ENCODE peak calls at places on chromosomes 3 and 15, in nine cellular contexts. G is SK-N-SH, R is transverse colon, C is left ventricle myocardium inferior, K is IMR-90, X is upper lobe of left lung, D is lung, E is fibroblast of lung, H is HCT116. W is an unnamed sample. For H3K4me1, the result is how much of the 10 kb centered on the place peaks cover.

GRCh38 chr3:169448501-169448900 is 215.0 kb downstream of the MECOM start:
- DNase-seq in G (no peak), X (no peak), R (no peak), K (peak), C (no peak), D (no peak), H (no peak), E (no peak), W (peak)

GRCh38 chr3:45312836-45313493 is 75.4 kb upstream of the LARS2 start:
- DNase-seq in E (peak), G (no peak), H (no peak), C (no peak), D (no peak), K (no peak), R (no peak), X (no peak), W (no peak)

GRCh38 chr3:128518587-128519490 is 25.8 kb upstream of the GATA2 start:
- DNase-seq in K (no peak), X (no peak), D (no peak), E (no peak), H (no peak), C (no peak), G (peak), R (no peak), W (no peak)

GRCh38 chr3:114974387-114974786 is 172.7 kb downstream of the ZBTB20 start:
- DNase-seq in X (no peak), K (no peak), D (no peak), R (no peak), E (no peak), H (no peak), C (no peak), G (no peak), W (no peak)

GRCh38 chr3:126081618-126082333 is 2.1 kb downstream of the SLC41A3 start:
- DNase-seq in K (peak), X (no peak), D (peak), G (peak), C (no peak), H (peak), E (peak), R (no peak), W (peak)

GRCh38 chr15:67372563-67372962 is 118.0 kb downstream of the IQCH start:
- DNase-seq in H (no peak), R (no peak), K (no peak), E (no peak), X (no peak), D (no peak), C (no peak), G (no peak), W (no peak)

GRCh38 chr3:152458725-152459515 is 190.2 kb downstream of the MBNL1 start:
- DNase-seq in H (no peak), K (peak), D (no peak), E (peak), C (no peak), G (no peak), X (no peak), R (no peak), W (no peak)

GRCh38 chr3:69738291-69738690 is 973 bp upstream of the MITF start:
- DNase-seq in E (peak), K (peak), H (no peak), X (no peak), G (no peak), C (no peak), R (no peak), D (no peak), W (peak)

GRCh38 chr15:40054746-40055575 is 16.0 kb upstream of the SRP14 start:
- DNase-seq in E (peak), G (no peak), D (no peak), K (peak), R (peak), H (no peak), C (no peak), X (peak), W (no peak)

GRCh38 chr15:99122831-99123705 is 18.2 kb downstream of the SYNM start:
- DNase-seq in H (no peak), E (peak), C (no peak), R (no peak), X (no peak), G (no peak), D (no peak), K (no peak), W (no peak)

GRCh38 chr15:84702961-84703482 is 12.9 kb downstream of the SEC11A start:
- DNase-seq in C (peak), E (peak), D (peak), H (no peak), G (no peak), R (peak), X (peak), K (peak), W (peak)

GRCh38 chr15:53197426-53197839 is 407.3 kb upstream of the ONECUT1 start:
- DNase-seq in K (peak), E (peak), D (peak), G (peak), R (peak), C (peak), X (peak), H (peak), W (peak)

GRCh38 chr3:156983559-156983958 is 157.4 kb downstream of the LEKR1 start:
- DNase-seq in R (no peak), E (no peak), X (no peak), H (no peak), G (no peak), C (no peak), D (no peak), K (no peak), W (no peak)

GRCh38 chr15:83379574-83379973 is 67.6 kb upstream of the SH3GL3 start:
- DNase-seq in G (no peak), E (peak), C (no peak), D (no peak), H (peak), R (no peak), X (no peak), K (no peak), W (no peak)

GRCh38 chr3:38227989-38228388 is 37.6 kb upstream of the SLC22A13 start:
- DNase-seq in G (no peak), C (no peak), K (peak), D (no peak), E (peak), H (no peak), R (no peak), X (no peak), W (peak)

GRCh38 chr3:16140116-16140893 is 34.2 kb upstream of the GALNT15 start:
- DNase-seq in G (no peak), X (no peak), K (peak), H (no peak), R (peak), D (no peak), E (peak), C (no peak), W (peak)

GRCh38 chr3:108130705-108131104 is 39.9 kb upstream of the CD47 start:
- DNase-seq in H (no peak), G (no peak), X (no peak), K (peak), D (no peak), C (no peak), E (peak), R (no peak), W (no peak)

GRCh38 chr3:41600616-41601015 is 361.3 kb downstream of the ULK4 start:
- DNase-seq in G (no peak), C (no peak), R (no peak), X (no peak), D (no peak), K (no peak), E (peak), H (no peak), W (peak)

GRCh38 chr3:112739252-112739945 is 98.5 kb upstream of the CCDC80 start:
- DNase-seq in G (no peak), C (no peak), K (peak), R (no peak), H (no peak), E (peak), X (no peak), D (no peak), W (no peak)

GRCh38 chr3:119490153-119490552 is 8.2 kb upstream of the TIMMDC1 start:
- DNase-seq in E (no peak), C (no peak), H (no peak), X (no peak), K (no peak), R (no peak), G (no peak), D (no peak), W (no peak)

GRCh38 chr15:83843511-83843910 is 189.6 kb downstream of the ADAMTSL3 start:
- DNase-seq in X (no peak), E (peak), G (no peak), C (peak), K (peak), H (no peak), D (no peak), R (no peak), W (no peak)

DNA sequence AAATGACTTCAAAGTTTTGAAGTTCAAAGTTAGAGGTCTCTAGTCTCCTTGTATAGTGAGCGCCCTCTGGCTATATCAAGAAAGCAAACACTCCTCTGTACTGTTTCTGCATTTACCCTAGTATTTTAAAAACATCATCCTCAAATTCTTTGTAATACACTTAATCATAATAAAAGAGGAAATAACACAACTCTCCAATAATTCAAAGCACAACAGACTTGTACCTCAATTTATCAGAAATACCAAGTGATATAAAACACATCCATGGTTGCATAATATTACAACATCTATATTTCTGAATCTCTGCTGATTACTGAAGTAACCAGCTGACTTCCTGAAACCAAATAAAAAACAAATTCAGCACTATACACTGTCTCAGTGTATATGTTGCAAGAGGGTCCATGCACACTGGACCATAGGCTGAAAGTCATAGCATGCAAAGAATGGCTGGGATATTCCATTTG is 12.5 kb downstream of the PLOD2 start:
- DNase-seq in C (no peak), H (no peak), E (no peak), G (no peak), X (no peak), D (no peak), K (peak), R (no peak), W (peak)
- H3K4me1 ChIP-seq in C (half or more), H (under half), E (under half), G (under half), X (under half), D (under half), K (under half), R (under half), W (half or more)

GRCh38 chr3:117898722-117899121 is 1135.9 kb downstream of the IGSF11 start:
- DNase-seq in E (no peak), D (no peak), X (no peak), G (no peak), H (peak), K (no peak), C (no peak), R (no peak), W (no peak)

GRCh38 chr3:117892431-117892841 is 1142.2 kb downstream of the IGSF11 start:
- DNase-seq in C (no peak), X (no peak), H (no peak), K (peak), R (no peak), D (no peak), G (no peak), E (peak), W (no peak)

GRCh38 chr3:117887896-117888295 is 1146.8 kb downstream of the IGSF11 start:
- DNase-seq in X (no peak), G (no peak), H (no peak), D (no peak), E (peak), C (no peak), K (peak), R (no peak), W (no peak)

GRCh38 chr3:117892991-117893390 is 1141.7 kb downstream of the IGSF11 start:
- DNase-seq in R (no peak), X (no peak), H (no peak), K (no peak), G (no peak), C (no peak), D (no peak), E (peak), W (no peak)

DNA sequence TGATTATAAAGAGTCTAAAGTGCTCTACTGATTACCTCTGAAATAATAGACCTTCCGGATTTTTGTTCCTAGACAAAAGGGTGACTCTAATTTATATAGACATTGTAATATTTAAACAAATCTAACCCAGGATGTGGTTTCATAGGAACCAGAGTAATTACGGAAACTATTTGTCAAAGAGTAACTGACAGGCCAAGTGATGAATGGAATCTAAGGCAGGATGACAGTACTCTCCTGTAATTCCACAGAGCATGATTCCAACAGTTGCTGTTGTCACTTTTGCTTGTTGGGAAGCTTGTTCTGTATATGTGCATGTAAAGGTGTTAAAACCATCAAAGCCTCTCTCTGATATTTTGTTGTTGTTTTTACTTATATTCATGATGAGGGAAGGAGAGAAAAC is 1141.0 kb downstream of the IGSF11 start:
- DNase-seq in D (no peak), E (peak), G (no peak), H (no peak), C (no peak), K (no peak), X (no peak), R (no peak), W (no peak)
- H3K4me3 ChIP-seq in D (no peak), E (no peak), G (no peak), H (no peak), C (no peak), K (no peak), X (no peak), R (no peak), W (no peak)

DNA sequence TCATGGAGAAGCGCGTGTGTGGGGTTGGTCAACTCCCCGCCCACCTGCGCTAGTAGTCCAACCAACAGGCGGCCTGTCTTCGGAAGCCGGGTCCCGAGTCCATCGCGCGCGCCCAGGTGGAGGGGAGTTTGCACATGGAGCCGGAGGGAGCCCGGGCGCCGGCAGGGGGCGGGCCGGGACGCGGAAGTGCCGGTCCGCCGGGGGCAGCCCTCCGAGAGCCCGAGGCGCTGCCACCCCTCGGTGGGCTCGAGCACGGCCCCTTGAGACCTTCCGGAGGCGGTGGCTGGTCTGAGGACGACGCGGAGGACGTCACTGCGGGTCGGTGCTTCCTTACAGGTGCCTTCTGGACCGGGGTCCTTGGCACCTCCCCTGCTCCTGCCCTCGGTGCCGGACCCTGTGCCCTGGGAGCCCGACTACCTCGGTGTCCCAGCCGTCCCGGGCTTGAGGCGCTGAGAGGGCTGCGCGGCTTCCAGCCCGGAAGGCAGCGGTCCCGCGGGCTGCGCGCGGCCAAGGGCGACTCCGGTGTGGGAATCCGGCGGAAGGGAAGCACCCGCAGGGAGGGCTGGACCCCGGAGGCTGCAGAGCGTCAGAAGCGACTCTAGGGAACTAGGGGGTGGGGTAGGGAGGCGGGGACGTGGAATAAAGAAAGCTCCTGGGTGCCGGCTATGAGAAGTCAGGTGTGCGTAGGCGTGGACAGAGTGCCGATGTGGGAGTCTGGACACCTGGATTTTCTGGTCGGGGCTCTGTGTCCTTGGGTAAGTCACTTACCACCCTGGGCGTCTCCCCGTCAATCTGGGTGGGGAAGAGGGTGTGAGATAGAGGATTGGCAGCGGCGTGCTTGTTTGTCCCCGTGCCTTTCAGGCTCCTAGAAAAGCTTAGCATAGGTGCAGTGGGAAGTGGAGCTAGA is 212.3 kb downstream of the FGF12 start:
- DNase-seq in G (peak), X (no peak), K (no peak), R (peak), E (no peak), D (no peak), H (no peak), C (no peak), W (peak)
- TF ChIP-seq CTCF in G (peak), X (no peak), K (no peak), R (no peak), E (no peak), D (no peak), H (no peak), C (peak), W (peak)

GRCh38 chr3:171879472-171879871 is 36.3 kb downstream of the TMEM212 start:
- DNase-seq in G (no peak), X (no peak), H (no peak), C (no peak), R (no peak), K (no peak), D (no peak), E (no peak), W (no peak)

GRCh38 chr3:171880471-171880870 is 37.3 kb downstream of the TMEM212 start:
- DNase-seq in K (no peak), E (no peak), X (no peak), H (no peak), D (no peak), R (no peak), G (no peak), C (no peak), W (no peak)

GRCh38 chr3:171876651-171877272 is 33.6 kb downstream of the TMEM212 start:
- DNase-seq in C (no peak), H (no peak), E (peak), R (no peak), X (no peak), K (peak), D (no peak), G (no peak), W (no peak)

GRCh38 chr3:171875923-171876412 is 32.8 kb downstream of the TMEM212 start:
- DNase-seq in X (peak), E (peak), C (no peak), K (peak), H (no peak), D (peak), G (no peak), R (no peak), W (no peak)

GRCh38 chr3:171878441-171879225 is 35.5 kb downstream of the TMEM212 start:
- DNase-seq in G (no peak), X (no peak), H (no peak), R (no peak), C (no peak), E (peak), K (peak), D (no peak), W (peak)
- H3K4me1 ChIP-seq in G (under half), X (under half), H (under half), R (under half), C (under half), E (under half), K (under half), D (under half), W (under half)

W was measured in cardiac muscle cell.